ENCODE peak calls at places on chromosomes 11 and 22, in four cellular contexts. B is effector memory CD4-positive, alpha-beta T cell; D is psoas muscle; G is OCI-LY7. F is an unnamed sample.

GRCh38 chr11:127056338-127056971 is 55.9 kb upstream of the KIRREL3 start:
- DNase-seq in D (no peak), B (no peak), G (no peak), F (no peak)

GRCh38 chr11:34631737-34632104 is 10.8 kb downstream of the EHF start:
- DNase-seq in G (no peak), B (no peak), D (no peak), F (no peak)

GRCh38 chr22:49016909-49017768 is 810.5 kb downstream of the BRD1 start:
- DNase-seq in D (no peak), G (no peak), B (no peak), F (no peak)

GRCh38 chr11:75986966-75987365 is 172.0 kb downstream of the UVRAG start:
- DNase-seq in G (no peak), B (no peak), D (no peak), F (peak; percentile 12)

GRCh38 chr22:42443240-42444059 is 11.2 kb upstream of the NFAM1 start:
- DNase-seq in G (peak; percentile 54), D (no peak), B (no peak), F (no peak)

GRCh38 chr11:58616594-58616993 is 5.9 kb upstream of the CNTF start:
- DNase-seq in D (peak; percentile 73), B (no peak), G (no peak), F (no peak)

GRCh38 chr11:33045551-33046255 is 6.3 kb downstream of the TCP11L1 start:
- DNase-seq in B (no peak), D (no peak), G (no peak), F (peak; percentile 6)

GRCh38 chr11:107592813-107593212 is 1.9 kb downstream of the ELMOD1 start:
- DNase-seq in G (no peak), B (no peak), D (no peak), F (peak; percentile 4)

GRCh38 chr11:83252266-83252665 is 33.9 kb downstream of the CCDC90B start:
- DNase-seq in G (no peak), B (no peak), D (no peak), F (no peak)

GRCh38 chr11:130413383-130414106 is 14.9 kb downstream of the ADAMTS8 start:
- DNase-seq in G (no peak), D (no peak), B (no peak), F (peak; percentile 49)

GRCh38 chr11:11464555-11464954 is 111.5 kb upstream of the CSNK2A3 start:
- DNase-seq in G (no peak), D (no peak), B (no peak), F (peak; percentile 9)

GRCh38 chr11:47412152-47412746 is 3.9 kb downstream of the SLC39A13 start:
- DNase-seq in B (no peak), G (peak; percentile 71), D (peak; percentile 63), F (peak; percentile 48)

GRCh38 chr22:38309614-38310517 is 7.4 kb downstream of the CSNK1E start:
- DNase-seq in G (no peak), D (no peak), B (no peak), F (no peak)

GRCh38 chr22:19818264-19819208 is 36.1 kb downstream of the GNB1L start:
- DNase-seq in G (peak; percentile 15), D (no peak), B (no peak), F (no peak)

GRCh38 chr11:79119491-79120284 is 321.1 kb downstream of the TENM4 start:
- DNase-seq in G (no peak), D (no peak), B (no peak), F (peak; percentile 31)

GRCh38 chr11:14336507-14337503 is 22.2 kb downstream of the RRAS2 start:
- DNase-seq in G (no peak), D (no peak), B (no peak), F (no peak)

GRCh38 chr11:2798951-2799761 is 86.4 kb downstream of the CDKN1C start:
- DNase-seq in G (no peak), B (no peak), D (peak; percentile 8), F (no peak)

GRCh38 chr11:1780700-1781592 is 17.2 kb upstream of the CTSD start:
- DNase-seq in B (no peak), G (no peak), D (no peak), F (no peak)

GRCh38 chr22:19504900-19505734 is 19.1 kb downstream of the CLDN5 start:
- DNase-seq in D (no peak), G (no peak), B (no peak), F (no peak)

GRCh38 chr11:110362916-110363574 is 66.6 kb upstream of the RDX start:
- DNase-seq in G (no peak), B (no peak), D (no peak), F (peak; percentile 30)

GRCh38 chr11:119000906-119001305 is 3.0 kb downstream of the CENATAC start:
- DNase-seq in G (no peak), D (no peak), B (no peak), F (no peak)

GRCh38 chr11:7889985-7890384 is 41.1 kb downstream of the OR10A6 start:
- DNase-seq in G (peak; percentile 41), D (no peak), B (no peak), F (no peak)

GRCh38 chr11:5992604-5993251 is 5.9 kb upstream of the OR52L1 start:
- DNase-seq in D (no peak), G (peak; percentile 25), B (no peak), F (peak; percentile 13)

GRCh38 chr22:20239063-20239950 is 28.8 kb downstream of the RTN4R start:
- DNase-seq in D (peak; percentile 60), G (no peak), B (no peak), F (no peak)

GRCh38 chr22:43377486-43377995 is 34.3 kb upstream of the MPPED1 start:
- DNase-seq in D (no peak), B (no peak), G (no peak), F (no peak)

GRCh38 chr11:34501500-34501899 is 12.1 kb downstream of the ELF5 start:
- DNase-seq in B (no peak), G (no peak), D (peak; percentile 49), F (peak; percentile 92)

GRCh38 chr22:42777126-42777525 is 56.5 kb upstream of the A4GALT start:
- DNase-seq in D (no peak), G (no peak), B (no peak), F (no peak)

GRCh38 chr11:56706486-56706885 is 7.6 kb downstream of the OR9G1 start:
- DNase-seq in B (no peak), G (no peak), D (no peak), F (no peak)

GRCh38 chr11:121237686-121238658 is 54.6 kb upstream of the SC5D start:
- DNase-seq in G (peak; percentile 33), B (no peak), D (no peak), F (no peak)

GRCh38 chr11:66317766-66318575 is 1.1 kb upstream of the CD248 start:
- DNase-seq in D (peak; percentile 70), G (peak; percentile 80), B (no peak), F (peak; percentile 97)

GRCh38 chr22:17013396-17014100 is 5.5 kb upstream of the GAB4 start:
- DNase-seq in D (no peak), B (no peak), G (no peak), F (no peak)

GRCh38 chr11:117144477-117145392 is 648 bp downstream of the PAFAH1B2 start:
- DNase-seq in D (peak; percentile 53), B (no peak), G (peak; percentile 64), F (peak; percentile 78)

GRCh38 chr11:69593851-69594250 is 47.1 kb upstream of the CCND1 start:
- DNase-seq in D (no peak), B (no peak), G (no peak), F (no peak)

GRCh38 chr11:57815877-57816276 is 54.3 kb downstream of the CTNND1 start:
- DNase-seq in G (no peak), D (no peak), B (no peak), F (no peak)

GRCh38 chr22:45211848-45212247 is 28.8 kb downstream of the KIAA0930 start:
- DNase-seq in D (no peak), G (no peak), B (no peak), F (no peak)

GRCh38 chr22:45210577-45211431 is 29.9 kb downstream of the KIAA0930 start:
- DNase-seq in B (no peak), G (no peak), D (no peak), F (no peak)

GRCh38 chr22:45212992-45213751 is 27.5 kb downstream of the KIAA0930 start:
- DNase-seq in B (no peak), G (no peak), D (peak; percentile 57), F (peak; percentile 18)

GRCh38 chr22:45211435-45211834 is 29.3 kb downstream of the KIAA0930 start:
- DNase-seq in B (no peak), G (no peak), D (no peak), F (no peak)

GRCh38 chr22:45212306-45212709 is 28.4 kb downstream of the KIAA0930 start:
- DNase-seq in B (no peak), D (peak; percentile 78), G (no peak), F (peak; percentile 88)
- H3K27ac ChIP-seq in B (no peak overlapping the region), D (no peak overlapping the region), G (no peak overlapping the region), F (no peak overlapping the region)

GRCh38 chr11:62556102-62556871 is 9.7 kb upstream of the AHNAK start:
- DNase-seq in D (peak; percentile 94), G (peak; percentile 62), B (peak; percentile 76), F (peak; percentile 87)
- H3K4me1 ChIP-seq in D (peaks cover 72% of the 10 kb centered on the region), G (peaks cover 42% of the 10 kb centered on the region), B (peaks cover 91% of the 10 kb centered on the region), F (peaks cover 27% of the 10 kb centered on the region)

GRCh38 chr11:122399375-122399774 is 256.1 kb upstream of the UBASH3B start:
- DNase-seq in D (no peak), B (no peak), G (no peak), F (no peak)
- H3K27ac ChIP-seq in D (no peak overlapping the region), B (no peak overlapping the region), G (no peak overlapping the region), F (no peak overlapping the region)

DNA sequence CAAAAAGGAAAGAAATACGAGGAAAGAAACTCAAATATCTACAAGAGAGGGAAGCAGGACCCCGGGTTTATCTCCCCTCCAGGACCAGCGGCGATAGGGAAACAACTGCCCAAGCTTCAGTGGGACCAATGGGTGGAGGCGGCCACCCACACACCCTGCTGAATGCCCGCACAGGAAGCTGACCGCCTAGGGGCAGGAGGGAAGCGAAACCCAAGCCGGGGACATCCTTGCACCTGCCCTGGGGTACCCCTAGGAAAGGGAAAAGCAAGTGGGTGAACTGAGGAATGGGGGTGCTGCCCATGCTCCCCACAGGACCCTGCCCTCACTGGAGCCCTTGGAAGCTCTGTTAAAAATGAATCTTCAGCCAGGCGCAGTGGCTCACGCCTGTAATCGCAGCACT is 27.6 kb upstream of the HMOX1 start:
- DNase-seq in B (no peak), D (no peak), G (peak; percentile 46), F (no peak)
- H3K4me1 ChIP-seq in B (peaks cover 21% of the 10 kb centered on the region), D (peaks cover 16% of the 10 kb centered on the region), G (peaks cover 70% of the 10 kb centered on the region), F (peaks cover 10% of the 10 kb centered on the region)

DNA sequence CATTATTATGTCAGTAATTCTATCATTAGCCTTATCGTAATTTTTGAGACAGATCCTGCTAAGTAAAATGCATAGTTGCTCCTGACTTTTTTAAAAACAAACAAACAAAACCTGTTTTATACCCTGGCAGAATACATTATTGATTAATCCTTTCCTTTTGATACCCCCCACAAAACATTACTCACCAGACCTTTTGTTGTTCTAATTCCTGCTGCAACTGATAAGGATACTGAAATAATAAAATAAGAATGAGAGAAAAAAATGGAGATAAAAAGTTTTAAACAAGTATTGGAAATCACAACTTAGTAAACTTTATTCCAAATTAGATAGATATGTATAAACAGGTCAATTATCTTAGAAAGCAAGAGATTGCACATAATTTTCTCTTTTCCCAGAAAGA is 28.6 kb downstream of the MS4A4E start:
- DNase-seq in B (no peak), D (no peak), G (no peak), F (no peak)
- H3K27ac ChIP-seq in B (no peak overlapping the region), D (no peak overlapping the region), G (no peak overlapping the region), F (no peak overlapping the region)

F was measured in cardiac muscle cell.